ENCODE peak calls at places on chromosomes 4 and X, in seven cellular contexts. W is EH, N is activated gamma-delta T cell treated with Interleukin-2 at 50 U/mL for 16 hours, S is DMS153, Y is astrocyte, V is tibial nerve, D is iPS-NIHi11. Q is an unnamed sample.

GRCh38 chr4:85919488-85919887 is 440.4 kb downstream of the MAPK10 start:
- DNase-seq in V (no peak), D (no peak), W (no peak), N (no peak), S (no peak), Y (no peak), Q (no peak)

GRCh38 chr4:37706032-37706431 is 19.9 kb upstream of the RELL1 start:
- DNase-seq in N (no peak), Y (no peak), W (no peak), V (no peak), S (no peak), D (no peak), Q (no peak)

GRCh38 chr4:38949416-38950051 is 81.9 kb downstream of the FAM114A1 start:
- DNase-seq in D (no peak), W (peak; percentile 45), Y (peak; percentile 55), N (peak; percentile 13), S (no peak), V (no peak), Q (no peak)

GRCh38 chrX:139304471-139304870 is 226.1 kb upstream of the F9 start:
- DNase-seq in V (no peak), W (no peak), Y (peak; percentile 66), S (no peak), D (no peak), N (no peak), Q (no peak)

GRCh38 chrX:39491548-39492297 is 606.0 kb downstream of the BCOR start:
- DNase-seq in V (no peak), Y (no peak), W (no peak), N (peak; percentile 14), D (peak; percentile 13), S (no peak), Q (no peak)

GRCh38 chr4:24611575-24611974 is 27.2 kb upstream of the DHX15 start:
- DNase-seq in N (no peak), S (no peak), D (no peak), Y (no peak), W (no peak), V (no peak), Q (no peak)

GRCh38 chr4:17502764-17503163 is 9.1 kb downstream of the QDPR start:
- DNase-seq in D (no peak), Y (peak; percentile 73), S (no peak), W (peak; percentile 12), V (no peak), N (no peak), Q (no peak)

GRCh38 chr4:102606846-102607440 is 105.8 kb downstream of the NFKB1 start:
- DNase-seq in D (no peak), Y (no peak), V (no peak), W (no peak), N (no peak), S (no peak), Q (peak; percentile 62)

GRCh38 chrX:21725498-21725897 is 32.4 kb downstream of the SMPX start:
- DNase-seq in D (peak; percentile 25), V (no peak), S (peak; percentile 6), N (no peak), W (peak; percentile 49), Y (no peak), Q (no peak)

GRCh38 chr4:92101609-92102231 is 202.0 kb upstream of the GRID2 start:
- DNase-seq in D (no peak), Y (peak; percentile 70), S (no peak), V (no peak), N (no peak), W (no peak), Q (no peak)

GRCh38 chr4:138919094-138919936 is 96.3 kb upstream of the NOCT start:
- DNase-seq in D (peak; percentile 70), W (peak; percentile 83), N (no peak), V (peak; percentile 48), S (peak; percentile 90), Y (peak; percentile 51), Q (peak; percentile 76)

GRCh38 chr4:155405059-155405458 is 28.3 kb upstream of the MAP9 start:
- DNase-seq in N (no peak), W (peak; percentile 21), S (no peak), Y (no peak), D (no peak), V (no peak), Q (no peak)

GRCh38 chr4:40309250-40309774 is 25.8 kb upstream of the CHRNA9 start:
- DNase-seq in D (peak; percentile 82), N (peak; percentile 87), S (no peak), W (peak; percentile 78), V (peak; percentile 98), Y (peak; percentile 45), Q (no peak)

GRCh38 chr4:127622923-127623754 is 9.6 kb upstream of the INTU start:
- DNase-seq in N (no peak), S (peak; percentile 25), Y (peak; percentile 25), W (peak; percentile 26), V (no peak), D (peak; percentile 83), Q (no peak)

GRCh38 chr4:13642576-13642975 is 15.1 kb upstream of the BOD1L1 start:
- DNase-seq in N (no peak), S (no peak), D (no peak), V (peak; percentile 37), W (peak; percentile 65), Y (peak; percentile 47), Q (peak; percentile 20)

Q was measured in NCI-H2029 treated with DMSO at 0.1 percent for 48 hours.